ENCODE peak calls at places on chromosomes 16 and 17, in eight cellular contexts. One of them, this sample, is unnamed.

GRCh38 chr16:85159226-85159980 is 47.1 kb upstream of the CIBAR2 start:
- DNase-seq in HFFc6: no peak
- DNase-seq in ACHN: no peak
- DNase-seq in epithelial cell of esophagus: no peak
- DNase-seq in nucleus accumbens: no peak
- DNase-seq in NCI-H1930: no peak
- DNase-seq in activated T-cell treated with anti-CD3 and anti-CD28 coated beads, Interleukin-2, amount 50 U/mL, for 1 hour: no peak
- DNase-seq in AG08395: no peak
- DNase-seq in this sample: no peak

GRCh38 chr17:61489719-61490490 is 37.7 kb downstream of the TBX4 start:
- DNase-seq in HFFc6: no peak
- DNase-seq in ACHN: no peak
- DNase-seq in epithelial cell of esophagus: no peak
- DNase-seq in nucleus accumbens: no peak
- DNase-seq in NCI-H1930: no peak
- DNase-seq in activated T-cell treated with anti-CD3 and anti-CD28 coated beads, Interleukin-2, amount 50 U/mL, for 1 hour: no peak
- DNase-seq in AG08395: no peak
- DNase-seq in this sample: no peak

GRCh38 chr17:41687828-41688640 is 651 bp upstream of the EIF1 start:
- DNase-seq in HFFc6: no peak
- DNase-seq in ACHN: peak; percentile 79
- DNase-seq in epithelial cell of esophagus: peak; percentile 66
- DNase-seq in nucleus accumbens: no peak
- DNase-seq in NCI-H1930: peak; percentile 49
- DNase-seq in activated T-cell treated with anti-CD3 and anti-CD28 coated beads, Interleukin-2, amount 50 U/mL, for 1 hour: peak; percentile 64
- DNase-seq in AG08395: no peak
- DNase-seq in this sample: peak; percentile 61

GRCh38 chr17:44970136-44970737 is 2.1 kb upstream of the C1QL1 start:
- DNase-seq in HFFc6: no peak
- DNase-seq in ACHN: peak; percentile 85
- DNase-seq in epithelial cell of esophagus: no peak
- DNase-seq in nucleus accumbens: no peak
- DNase-seq in NCI-H1930: no peak
- DNase-seq in activated T-cell treated with anti-CD3 and anti-CD28 coated beads, Interleukin-2, amount 50 U/mL, for 1 hour: peak; percentile 36
- DNase-seq in AG08395: peak; percentile 56
- DNase-seq in this sample: no peak

GRCh38 chr17:19755821-19756510 is 7.9 kb upstream of the ALDH3A1 start:
- DNase-seq in HFFc6: no peak
- DNase-seq in ACHN: no peak
- DNase-seq in epithelial cell of esophagus: no peak
- DNase-seq in nucleus accumbens: no peak
- DNase-seq in NCI-H1930: no peak
- DNase-seq in activated T-cell treated with anti-CD3 and anti-CD28 coated beads, Interleukin-2, amount 50 U/mL, for 1 hour: no peak
- DNase-seq in AG08395: no peak
- DNase-seq in this sample: no peak

GRCh38 chr16:87375426-87376135 is 8.0 kb downstream of the FBXO31 start:
- DNase-seq in HFFc6: peak; percentile 42
- DNase-seq in ACHN: no peak
- DNase-seq in epithelial cell of esophagus: peak; percentile 79
- DNase-seq in nucleus accumbens: no peak
- DNase-seq in NCI-H1930: no peak
- DNase-seq in activated T-cell treated with anti-CD3 and anti-CD28 coated beads, Interleukin-2, amount 50 U/mL, for 1 hour: no peak
- DNase-seq in AG08395: no peak
- DNase-seq in this sample: peak; percentile 70

GRCh38 chr17:63102034-63102433 is 136.0 kb downstream of the TANC2 start:
- DNase-seq in HFFc6: no peak
- DNase-seq in ACHN: no peak
- DNase-seq in epithelial cell of esophagus: no peak
- DNase-seq in nucleus accumbens: no peak
- DNase-seq in NCI-H1930: no peak
- DNase-seq in activated T-cell treated with anti-CD3 and anti-CD28 coated beads, Interleukin-2, amount 50 U/mL, for 1 hour: no peak
- DNase-seq in AG08395: no peak
- DNase-seq in this sample: no peak

GRCh38 chr16:87706278-87707000 is 59.3 kb downstream of the KLHDC4 start:
- DNase-seq in HFFc6: no peak
- DNase-seq in ACHN: no peak
- DNase-seq in epithelial cell of esophagus: no peak
- DNase-seq in nucleus accumbens: no peak
- DNase-seq in NCI-H1930: no peak
- DNase-seq in activated T-cell treated with anti-CD3 and anti-CD28 coated beads, Interleukin-2, amount 50 U/mL, for 1 hour: no peak
- DNase-seq in AG08395: no peak
- DNase-seq in this sample: no peak

GRCh38 chr16:27687605-27688004 is 137.7 kb downstream of the KATNIP start:
- DNase-seq in HFFc6: no peak
- DNase-seq in ACHN: no peak
- DNase-seq in epithelial cell of esophagus: no peak
- DNase-seq in nucleus accumbens: no peak
- DNase-seq in NCI-H1930: no peak
- DNase-seq in activated T-cell treated with anti-CD3 and anti-CD28 coated beads, Interleukin-2, amount 50 U/mL, for 1 hour: no peak
- DNase-seq in AG08395: no peak
- DNase-seq in this sample: no peak

GRCh38 chr16:73053379-73054130 is 5.6 kb upstream of the ZFHX3 start:
- DNase-seq in HFFc6: no peak
- DNase-seq in ACHN: no peak
- DNase-seq in epithelial cell of esophagus: peak; percentile 71
- DNase-seq in nucleus accumbens: no peak
- DNase-seq in NCI-H1930: no peak
- DNase-seq in activated T-cell treated with anti-CD3 and anti-CD28 coated beads, Interleukin-2, amount 50 U/mL, for 1 hour: no peak
- DNase-seq in AG08395: no peak
- DNase-seq in this sample: peak; percentile 82

GRCh38 chr16:28264656-28265055 is 27.7 kb upstream of the SBK1 start:
- DNase-seq in HFFc6: no peak
- DNase-seq in ACHN: no peak
- DNase-seq in epithelial cell of esophagus: peak; percentile 66
- DNase-seq in nucleus accumbens: no peak
- DNase-seq in NCI-H1930: no peak
- DNase-seq in activated T-cell treated with anti-CD3 and anti-CD28 coated beads, Interleukin-2, amount 50 U/mL, for 1 hour: no peak
- DNase-seq in AG08395: peak; percentile 29
- DNase-seq in this sample: peak; percentile 29

GRCh38 chr17:8705427-8705826 is 39.2 kb downstream of the CCDC42 start:
- DNase-seq in HFFc6: no peak
- DNase-seq in ACHN: no peak
- DNase-seq in epithelial cell of esophagus: no peak
- DNase-seq in nucleus accumbens: no peak
- DNase-seq in NCI-H1930: no peak
- DNase-seq in activated T-cell treated with anti-CD3 and anti-CD28 coated beads, Interleukin-2, amount 50 U/mL, for 1 hour: no peak
- DNase-seq in AG08395: no peak
- DNase-seq in this sample: no peak

GRCh38 chr17:48663134-48663924 is 37.2 kb upstream of the HOXB9 start:
- DNase-seq in HFFc6: no peak
- DNase-seq in ACHN: no peak
- DNase-seq in epithelial cell of esophagus: no peak
- DNase-seq in nucleus accumbens: no peak
- DNase-seq in NCI-H1930: no peak
- DNase-seq in activated T-cell treated with anti-CD3 and anti-CD28 coated beads, Interleukin-2, amount 50 U/mL, for 1 hour: no peak
- DNase-seq in AG08395: no peak
- DNase-seq in this sample: no peak

GRCh38 chr16:74625500-74626350 is 18.8 kb upstream of the GLG1 start:
- DNase-seq in HFFc6: no peak
- DNase-seq in ACHN: peak; percentile 85
- DNase-seq in epithelial cell of esophagus: no peak
- DNase-seq in nucleus accumbens: no peak
- DNase-seq in NCI-H1930: no peak
- DNase-seq in activated T-cell treated with anti-CD3 and anti-CD28 coated beads, Interleukin-2, amount 50 U/mL, for 1 hour: no peak
- DNase-seq in AG08395: no peak
- DNase-seq in this sample: no peak

GRCh38 chr17:41333836-41334235 is 16.8 kb downstream of the KRT33A start:
- DNase-seq in HFFc6: no peak
- DNase-seq in ACHN: no peak
- DNase-seq in epithelial cell of esophagus: no peak
- DNase-seq in nucleus accumbens: no peak
- DNase-seq in NCI-H1930: no peak
- DNase-seq in activated T-cell treated with anti-CD3 and anti-CD28 coated beads, Interleukin-2, amount 50 U/mL, for 1 hour: no peak
- DNase-seq in AG08395: no peak
- DNase-seq in this sample: no peak

GRCh38 chr16:49575352-49576172 is 202.0 kb downstream of the C16orf78 start:
- DNase-seq in HFFc6: no peak
- DNase-seq in ACHN: no peak
- DNase-seq in epithelial cell of esophagus: no peak
- DNase-seq in nucleus accumbens: no peak
- DNase-seq in NCI-H1930: no peak
- DNase-seq in activated T-cell treated with anti-CD3 and anti-CD28 coated beads, Interleukin-2, amount 50 U/mL, for 1 hour: no peak
- DNase-seq in AG08395: no peak
- DNase-seq in this sample: no peak

GRCh38 chr17:69916761-69917160 is 158.3 kb upstream of the KCNJ16 start:
- DNase-seq in HFFc6: no peak
- DNase-seq in ACHN: no peak
- DNase-seq in epithelial cell of esophagus: no peak
- DNase-seq in nucleus accumbens: no peak
- DNase-seq in NCI-H1930: no peak
- DNase-seq in activated T-cell treated with anti-CD3 and anti-CD28 coated beads, Interleukin-2, amount 50 U/mL, for 1 hour: no peak
- DNase-seq in AG08395: no peak
- DNase-seq in this sample: no peak

GRCh38 chr17:30005709-30006320 is 64.4 kb downstream of the EFCAB5 start:
- DNase-seq in HFFc6: no peak
- DNase-seq in ACHN: no peak
- DNase-seq in epithelial cell of esophagus: peak; percentile 41
- DNase-seq in nucleus accumbens: no peak
- DNase-seq in NCI-H1930: no peak
- DNase-seq in activated T-cell treated with anti-CD3 and anti-CD28 coated beads, Interleukin-2, amount 50 U/mL, for 1 hour: no peak
- DNase-seq in AG08395: no peak
- DNase-seq in this sample: peak; percentile 52

GRCh38 chr16:89472711-89473075 is 17.7 kb downstream of the ANKRD11 start:
- DNase-seq in HFFc6: no peak
- DNase-seq in ACHN: no peak
- DNase-seq in epithelial cell of esophagus: no peak
- DNase-seq in nucleus accumbens: no peak
- DNase-seq in NCI-H1930: no peak
- DNase-seq in activated T-cell treated with anti-CD3 and anti-CD28 coated beads, Interleukin-2, amount 50 U/mL, for 1 hour: no peak
- DNase-seq in AG08395: no peak
- DNase-seq in this sample: no peak

GRCh38 chr17:55289106-55289446 is 24.3 kb downstream of the HLF start:
- DNase-seq in HFFc6: no peak
- DNase-seq in ACHN: no peak
- DNase-seq in epithelial cell of esophagus: no peak
- DNase-seq in nucleus accumbens: no peak
- DNase-seq in NCI-H1930: no peak
- DNase-seq in activated T-cell treated with anti-CD3 and anti-CD28 coated beads, Interleukin-2, amount 50 U/mL, for 1 hour: no peak
- DNase-seq in AG08395: no peak
- DNase-seq in this sample: no peak

GRCh38 chr17:27947005-27947406 is 53.8 kb upstream of the LYRM9 start:
- DNase-seq in HFFc6: no peak
- DNase-seq in ACHN: no peak
- DNase-seq in epithelial cell of esophagus: no peak
- DNase-seq in nucleus accumbens: no peak
- DNase-seq in NCI-H1930: no peak
- DNase-seq in activated T-cell treated with anti-CD3 and anti-CD28 coated beads, Interleukin-2, amount 50 U/mL, for 1 hour: no peak
- DNase-seq in AG08395: no peak
- DNase-seq in this sample: no peak

GRCh38 chr17:2710804-2711607 is 558 bp downstream of the CLUH start:
- DNase-seq in HFFc6: no peak
- DNase-seq in ACHN: peak; percentile 55
- DNase-seq in epithelial cell of esophagus: no peak
- DNase-seq in nucleus accumbens: no peak
- DNase-seq in NCI-H1930: no peak
- DNase-seq in activated T-cell treated with anti-CD3 and anti-CD28 coated beads, Interleukin-2, amount 50 U/mL, for 1 hour: peak; percentile 41
- DNase-seq in AG08395: no peak
- DNase-seq in this sample: no peak

GRCh38 chr17:82330322-82331239 is 3.0 kb downstream of the SECTM1 start:
- DNase-seq in HFFc6: no peak
- DNase-seq in ACHN: peak; percentile 64
- DNase-seq in epithelial cell of esophagus: peak; percentile 52
- DNase-seq in nucleus accumbens: no peak
- DNase-seq in NCI-H1930: no peak
- DNase-seq in activated T-cell treated with anti-CD3 and anti-CD28 coated beads, Interleukin-2, amount 50 U/mL, for 1 hour: no peak
- DNase-seq in AG08395: peak; percentile 65
- DNase-seq in this sample: peak; percentile 19

GRCh38 chr17:57405486-57406072 is 149.3 kb downstream of the MSI2 start:
- DNase-seq in HFFc6: peak; percentile 8
- DNase-seq in ACHN: no peak
- DNase-seq in epithelial cell of esophagus: no peak
- DNase-seq in nucleus accumbens: no peak
- DNase-seq in NCI-H1930: no peak
- DNase-seq in activated T-cell treated with anti-CD3 and anti-CD28 coated beads, Interleukin-2, amount 50 U/mL, for 1 hour: no peak
- DNase-seq in AG08395: no peak
- DNase-seq in this sample: no peak

GRCh38 chr17:37476431-37477130 is 13.1 kb upstream of the DUSP14 start:
- DNase-seq in HFFc6: peak; percentile 50
- DNase-seq in ACHN: no peak
- DNase-seq in epithelial cell of esophagus: peak; percentile 92
- DNase-seq in nucleus accumbens: no peak
- DNase-seq in NCI-H1930: no peak
- DNase-seq in activated T-cell treated with anti-CD3 and anti-CD28 coated beads, Interleukin-2, amount 50 U/mL, for 1 hour: no peak
- DNase-seq in AG08395: no peak
- DNase-seq in this sample: peak; percentile 78